ENCODE peak calls at places on chromosome 19, in seven cellular contexts. J, Y, I, W, B, T and S are unnamed samples.

GRCh38 chr19:17026041-17026658 is 460 bp downstream of the CPAMD8 start:
- DNase-seq in J (no peak), Y (no peak), I (no peak), W (no peak), B (no peak), T (peak; percentile 26), S (no peak)

GRCh38 chr19:46218160-46218559 is 11.4 kb upstream of the IGFL1 start:
- DNase-seq in J (peak; percentile 57), Y (no peak), I (peak; percentile 31), W (peak; percentile 56), B (no peak), T (no peak), S (no peak)

GRCh38 chr19:18802354-18802753 is 11.2 kb upstream of the COMP start:
- DNase-seq in J (no peak), Y (no peak), I (peak; percentile 62), W (no peak), B (no peak), T (no peak), S (no peak)

GRCh38 chr19:48565090-48565489 is 13.1 kb downstream of the SULT2B1 start:
- DNase-seq in J (no peak), Y (no peak), I (no peak), W (peak; percentile 99), B (no peak), T (no peak), S (no peak)

GRCh38 chr19:31346660-31347059 is 2.6 kb downstream of the TSHZ3 start:
- DNase-seq in J (no peak), Y (no peak), I (no peak), W (no peak), B (no peak), T (no peak), S (no peak)

GRCh38 chr19:4878491-4878968 is 11.1 kb upstream of the PLIN3 start:
- DNase-seq in J (no peak), Y (no peak), I (peak; percentile 11), W (no peak), B (no peak), T (no peak), S (no peak)

GRCh38 chr19:46351241-46352041 is 4.6 kb downstream of the PPP5C start:
- DNase-seq in J (no peak), Y (peak; percentile 79), I (no peak), W (peak; percentile 37), B (no peak), T (peak; percentile 54), S (no peak)

GRCh38 chr19:17946965-17947784 is 14.4 kb downstream of the CCDC124 start:
- DNase-seq in J (no peak), Y (no peak), I (no peak), W (peak; percentile 32), B (no peak), T (no peak), S (no peak)

GRCh38 chr19:38726761-38727301 is 17.4 kb downstream of the CAPN12 start:
- DNase-seq in J (peak; percentile 33), Y (no peak), I (no peak), W (no peak), B (no peak), T (no peak), S (no peak)

GRCh38 chr19:14762111-14762510 is 16.2 kb downstream of the ADGRE2 start:
- DNase-seq in J (no peak), Y (peak; percentile 8), I (no peak), W (no peak), B (no peak), T (no peak), S (no peak)

GRCh38 chr19:829129-829758 is 1.6 kb downstream of the AZU1 start:
- DNase-seq in J (no peak), Y (no peak), I (no peak), W (no peak), B (no peak), T (no peak), S (no peak)

GRCh38 chr19:40552848-40553247 is 23.8 kb upstream of the SHKBP1 start:
- DNase-seq in J (no peak), Y (no peak), I (no peak), W (no peak), B (no peak), T (no peak), S (no peak)

GRCh38 chr19:34319785-34320184 is 45.2 kb upstream of the GPI start:
- DNase-seq in J (no peak), Y (peak; percentile 63), I (no peak), W (no peak), B (no peak), T (no peak), S (no peak)

GRCh38 chr19:30406220-30406944 is 34.2 kb downstream of the ZNF536 start:
- DNase-seq in J (peak; percentile 45), Y (no peak), I (no peak), W (peak; percentile 56), B (no peak), T (peak; percentile 16), S (no peak)

GRCh38 chr19:17496337-17496997 is 15.0 kb upstream of the PGLS start:
- DNase-seq in J (peak; percentile 61), Y (peak; percentile 81), I (peak; percentile 86), W (peak; percentile 84), B (no peak), T (peak; percentile 81), S (no peak)

GRCh38 chr19:15562861-15563260 is 52.2 kb upstream of the CYP4F8 start:
- DNase-seq in J (no peak), Y (no peak), I (no peak), W (no peak), B (no peak), T (no peak), S (no peak)

GRCh38 chr19:46722004-46722380 is 5.1 kb upstream of the PRKD2 start:
- DNase-seq in J (no peak), Y (peak; percentile 58), I (no peak), W (no peak), B (no peak), T (no peak), S (no peak)

GRCh38 chr19:29612121-29612520 is 6.0 kb downstream of the POP4 start:
- DNase-seq in J (no peak), Y (no peak), I (no peak), W (no peak), B (no peak), T (no peak), S (no peak)

GRCh38 chr19:7789447-7789846 is 26.4 kb downstream of the CLEC4M start:
- DNase-seq in J (no peak), Y (no peak), I (peak; percentile 40), W (no peak), B (no peak), T (peak; percentile 33), S (no peak)

GRCh38 chr19:42089772-42090171 is 13.8 kb downstream of the ZNF574 start:
- DNase-seq in J (no peak), Y (no peak), I (no peak), W (no peak), B (no peak), T (no peak), S (no peak)

GRCh38 chr19:42093505-42093904 is 17.5 kb downstream of the ZNF574 start:
- DNase-seq in J (no peak), Y (no peak), I (no peak), W (no peak), B (no peak), T (no peak), S (no peak)

GRCh38 chr19:42091300-42092266 is 15.6 kb downstream of the ZNF574 start:
- DNase-seq in J (no peak), Y (no peak), I (no peak), W (peak; percentile 66), B (no peak), T (peak; percentile 72), S (no peak)

GRCh38 chr19:42090687-42091086 is 14.7 kb downstream of the ZNF574 start:
- DNase-seq in J (no peak), Y (no peak), I (no peak), W (no peak), B (no peak), T (peak; percentile 23), S (no peak)

GRCh38 chr19:42092350-42092749 is 16.4 kb downstream of the ZNF574 start:
- DNase-seq in J (no peak), Y (no peak), I (no peak), W (peak; percentile 70), B (no peak), T (peak; percentile 65), S (no peak)
- TF ChIP-seq CTCF in J (peak; percentile 27), Y (peak; percentile 20), I (peak; percentile 71), W (peak; percentile 76), B (peak; percentile 11), T (peak; percentile 40), S (no peak)

DNA sequence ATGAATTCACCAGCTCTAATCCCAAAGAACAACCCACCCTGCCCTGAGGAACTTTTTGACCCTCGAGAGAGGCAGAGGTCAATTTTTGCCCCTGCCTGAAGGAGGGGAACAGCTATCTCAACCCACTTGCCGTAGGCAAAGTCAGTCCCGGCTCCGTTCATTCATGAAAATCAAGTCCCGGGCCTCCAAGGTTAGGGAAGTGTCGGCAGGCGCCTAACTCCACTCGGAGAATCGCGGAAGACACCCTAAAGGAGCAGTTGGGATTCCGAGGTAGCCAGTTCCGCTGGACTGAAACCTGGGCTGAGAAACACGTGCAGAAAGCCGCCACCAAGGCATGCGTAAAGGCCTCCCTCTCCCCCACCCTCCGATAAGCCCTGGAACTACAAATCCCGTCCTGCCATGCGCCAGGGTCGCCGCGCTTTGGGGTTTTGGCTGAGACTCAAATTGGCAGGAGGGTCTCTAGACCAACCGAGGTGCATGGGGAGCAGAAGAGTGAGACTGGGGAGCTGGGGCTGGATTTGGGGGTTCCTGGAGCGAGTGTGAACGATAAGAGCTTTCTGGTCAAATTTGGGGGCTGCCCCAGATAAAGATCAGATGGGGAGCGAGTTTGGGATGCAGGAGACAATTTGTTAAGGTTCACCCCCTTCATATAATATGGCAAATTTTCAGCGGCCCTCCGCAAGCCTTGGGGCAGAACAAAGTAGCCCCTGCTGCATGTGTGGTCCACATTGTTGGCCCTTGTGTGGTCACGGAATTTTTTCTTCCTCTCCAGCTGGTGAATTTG is at the start of gene TNPO2:
- DNase-seq in J (peak; percentile 62), Y (peak; percentile 77), I (peak; percentile 70), W (peak; percentile 74), B (no peak), T (peak; percentile 69), S (no peak)
- TF ChIP-seq POLR2A in J (peak; percentile 20), Y (no peak), I (peak; percentile 84), W (peak; percentile 39), B (no peak), T (no peak), S (no peak)

GRCh38 chr19:56088454-56089215 is 32.5 kb downstream of the ZNF787 start:
- DNase-seq in J (no peak), Y (no peak), I (no peak), W (no peak), B (no peak), T (no peak), S (no peak)
- H3K4me3 ChIP-seq in J (no peak overlapping the region), Y (no peak overlapping the region), I (no peak overlapping the region), W (no peak overlapping the region), B (no peak overlapping the region), T (no peak overlapping the region), S (no peak overlapping the region)

DNA sequence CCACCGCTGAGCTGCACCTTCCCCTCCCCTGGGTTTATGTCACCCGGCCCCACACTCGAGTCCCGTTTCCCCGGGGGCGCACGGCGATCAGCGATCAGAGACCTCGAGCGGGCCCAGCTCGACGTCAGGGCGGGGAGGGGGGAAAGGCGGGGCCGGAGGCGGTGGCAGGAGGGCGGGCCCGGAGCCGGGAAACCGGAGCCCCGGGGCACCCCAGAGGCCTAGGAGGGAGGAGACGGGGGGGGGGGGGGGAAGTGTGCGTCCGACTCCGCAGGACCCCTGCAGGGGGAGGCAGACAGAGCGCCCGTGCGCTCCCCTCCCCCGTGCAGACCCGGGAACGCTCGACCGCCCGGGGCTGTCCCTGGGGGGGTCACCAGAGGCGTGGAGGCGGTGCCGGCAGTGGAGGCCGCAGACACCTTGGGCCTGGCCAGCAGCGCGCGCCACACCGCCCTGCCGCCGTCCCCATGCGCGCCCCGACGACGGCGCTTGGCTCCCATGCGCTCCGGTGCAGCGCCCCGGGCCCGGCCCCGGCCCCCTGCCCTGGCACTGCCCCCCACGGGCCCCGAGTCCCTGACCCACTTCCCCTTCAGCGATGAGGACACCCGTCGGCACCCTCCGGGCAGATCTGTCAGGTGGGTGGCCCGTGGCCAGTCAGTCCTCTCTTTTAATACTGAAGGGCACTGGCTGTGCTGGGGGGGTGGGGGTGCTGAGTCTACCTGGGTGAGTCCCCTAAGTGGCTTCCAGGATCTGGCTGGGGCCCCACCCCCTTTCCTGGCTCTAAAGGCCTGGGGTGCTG is 11.8 kb downstream of the PDE4A start:
- DNase-seq in J (peak; percentile 71), Y (peak; percentile 82), I (peak; percentile 88), W (no peak), B (no peak), T (peak; percentile 86), S (peak; percentile 94)
- TF ChIP-seq CTCF in J (no peak), Y (no peak), I (no peak), W (no peak), B (no peak), T (no peak), S (no peak)